ENCODE peak calls at places on chromosome 18, in nine cellular contexts. T is MV-4-11; V is LoVo; O is activated CD4-positive, alpha-beta T cell treated with anti-CD3 and anti-CD28 coated beads, Interleukin-2, amount 50 U/mL, for 48 hours; I is cardiac fibroblast; B is RWPE1; C is HTR-8/SVneo; G is hippocampal formation; D is HFF-Myc. S is an unnamed sample.

GRCh38 chr18:47397671-47398319 is 146.3 kb upstream of the SKOR2 start:
- DNase-seq in T (peak), V (no peak), O (peak), I (no peak), B (no peak), C (no peak), G (no peak), D (no peak), S (no peak)

GRCh38 chr18:47968006-47968676 is 37.7 kb upstream of the SMAD2 start:
- DNase-seq in T (no peak), V (no peak), O (no peak), I (peak), B (no peak), C (peak), G (no peak), D (no peak), S (no peak)

GRCh38 chr18:3478262-3478978 is 28.4 kb downstream of the TGIF1 start:
- DNase-seq in T (peak), V (no peak), O (no peak), I (peak), B (no peak), C (no peak), G (no peak), D (no peak), S (no peak)

GRCh38 chr18:6714027-6714426 is 15.5 kb upstream of the ARHGAP28 start:
- DNase-seq in T (no peak), V (no peak), O (no peak), I (no peak), B (no peak), C (no peak), G (no peak), D (no peak), S (no peak)

GRCh38 chr18:48952287-48953095 is 1.7 kb upstream of the SMAD7 start:
- DNase-seq in T (peak), V (peak), O (peak), I (peak), B (no peak), C (no peak), G (peak), D (no peak), S (peak)

GRCh38 chr18:68054669-68055068 is 538.1 kb upstream of the DSEL start:
- DNase-seq in T (no peak), V (no peak), O (no peak), I (no peak), B (no peak), C (no peak), G (no peak), D (no peak), S (no peak)

GRCh38 chr18:55477537-55478300 is 110.3 kb downstream of the TCF4 start:
- DNase-seq in T (peak), V (peak), O (no peak), I (peak), B (peak), C (peak), G (no peak), D (no peak), S (peak)

GRCh38 chr18:5513947-5514346 is 29.9 kb downstream of the EPB41L3 start:
- DNase-seq in T (no peak), V (no peak), O (no peak), I (no peak), B (no peak), C (no peak), G (no peak), D (no peak), S (no peak)

GRCh38 chr18:8153887-8154583 is 455.2 kb upstream of the RAB12 start:
- DNase-seq in T (no peak), V (no peak), O (no peak), I (peak), B (peak), C (no peak), G (no peak), D (no peak), S (no peak)

GRCh38 chr18:79493801-79494211 is 98.1 kb downstream of the NFATC1 start:
- DNase-seq in T (no peak), V (no peak), O (no peak), I (no peak), B (no peak), C (no peak), G (no peak), D (no peak), S (no peak)

GRCh38 chr18:76657428-76657827 is 162.4 kb upstream of the ZNF516 start:
- DNase-seq in T (peak), V (peak), O (no peak), I (no peak), B (no peak), C (no peak), G (no peak), D (no peak), S (no peak)

GRCh38 chr18:38313851-38314250 is 748.3 kb upstream of the CELF4 start:
- DNase-seq in T (no peak), V (no peak), O (no peak), I (no peak), B (no peak), C (no peak), G (no peak), D (no peak), S (no peak)

GRCh38 chr18:76401496-76401895 is 93.5 kb downstream of the ZNF516 start:
- DNase-seq in T (peak), V (no peak), O (no peak), I (no peak), B (no peak), C (no peak), G (no peak), D (no peak), S (peak)

GRCh38 chr18:24420551-24420950 is 5.9 kb upstream of the IMPACT start:
- DNase-seq in T (no peak), V (no peak), O (no peak), I (no peak), B (no peak), C (no peak), G (no peak), D (no peak), S (no peak)

GRCh38 chr18:80157708-80158343 is 48.8 kb downstream of the ADNP2 start:
- DNase-seq in T (peak), V (peak), O (peak), I (peak), B (peak), C (peak), G (peak), D (no peak), S (peak)

GRCh38 chr18:5296706-5297320 is 1.3 kb upstream of the ZBTB14 start:
- DNase-seq in T (peak), V (peak), O (peak), I (peak), B (peak), C (peak), G (peak), D (peak), S (peak)

GRCh38 chr18:59517446-59518171 is 158.5 kb upstream of the LMAN1 start:
- DNase-seq in T (no peak), V (no peak), O (no peak), I (peak), B (peak), C (peak), G (no peak), D (no peak), S (no peak)

GRCh38 chr18:79771446-79772107 is 26.2 kb upstream of the KCNG2 start:
- DNase-seq in T (no peak), V (no peak), O (no peak), I (no peak), B (no peak), C (no peak), G (no peak), D (no peak), S (no peak)

GRCh38 chr18:44693030-44693784 is 12.5 kb downstream of the SETBP1 start:
- DNase-seq in T (no peak), V (no peak), O (no peak), I (peak), B (peak), C (no peak), G (no peak), D (no peak), S (no peak)

GRCh38 chr18:3970929-3971328 is 484.2 kb downstream of the DLGAP1 start:
- DNase-seq in T (no peak), V (no peak), O (no peak), I (no peak), B (no peak), C (no peak), G (no peak), D (no peak), S (no peak)

GRCh38 chr18:13254971-13255927 is 36.7 kb downstream of the LDLRAD4 start:
- DNase-seq in T (no peak), V (no peak), O (no peak), I (no peak), B (no peak), C (no peak), G (no peak), D (no peak), S (no peak)

GRCh38 chr18:44654555-44654954 is 26.1 kb upstream of the SETBP1 start:
- DNase-seq in T (no peak), V (no peak), O (no peak), I (peak), B (peak), C (peak), G (no peak), D (no peak), S (no peak)

GRCh38 chr18:39862341-39862740 is 2092.7 kb upstream of the PIK3C3 start:
- DNase-seq in T (no peak), V (no peak), O (no peak), I (peak), B (no peak), C (no peak), G (no peak), D (no peak), S (no peak)

GRCh38 chr18:72742002-72742401 is 125.8 kb downstream of the NETO1 start:
- DNase-seq in T (no peak), V (no peak), O (no peak), I (no peak), B (no peak), C (peak), G (no peak), D (no peak), S (no peak)

GRCh38 chr18:58402247-58402646 is 226.6 kb downstream of the ALPK2 start:
- DNase-seq in T (no peak), V (peak), O (no peak), I (peak), B (no peak), C (no peak), G (no peak), D (no peak), S (peak)

GRCh38 chr18:77711096-77711495 is 461.4 kb downstream of the GALR1 start:
- DNase-seq in T (no peak), V (no peak), O (no peak), I (peak), B (peak), C (no peak), G (no peak), D (no peak), S (no peak)

GRCh38 chr18:72672364-72673151 is 128.4 kb upstream of the CBLN2 start:
- DNase-seq in T (peak), V (peak), O (no peak), I (peak), B (peak), C (no peak), G (peak), D (peak), S (no peak)

GRCh38 chr18:54690198-54690597 is 99.2 kb downstream of the DYNAP start:
- DNase-seq in T (no peak), V (no peak), O (no peak), I (peak), B (no peak), C (no peak), G (no peak), D (no peak), S (peak)

GRCh38 chr18:39523281-39523680 is 1957.7 kb upstream of the CELF4 start:
- DNase-seq in T (no peak), V (no peak), O (no peak), I (peak), B (no peak), C (peak), G (no peak), D (no peak), S (no peak)

GRCh38 chr18:28176933-28177827 is at the start of gene CDH2:
- DNase-seq in T (no peak), V (no peak), O (no peak), I (peak), B (peak), C (peak), G (peak), D (peak), S (peak)

GRCh38 chr18:45068563-45069191 is 388.0 kb downstream of the SETBP1 start:
- DNase-seq in T (no peak), V (no peak), O (no peak), I (no peak), B (no peak), C (no peak), G (no peak), D (no peak), S (no peak)

GRCh38 chr18:35618289-35618688 is 36.7 kb downstream of the GALNT1 start:
- DNase-seq in T (no peak), V (no peak), O (no peak), I (no peak), B (no peak), C (no peak), G (no peak), D (no peak), S (no peak)

GRCh38 chr18:77851798-77852197 is 602.1 kb downstream of the GALR1 start:
- DNase-seq in T (no peak), V (no peak), O (no peak), I (no peak), B (no peak), C (no peak), G (no peak), D (no peak), S (no peak)

GRCh38 chr18:76476665-76477561 is 18.1 kb downstream of the ZNF516 start:
- DNase-seq in T (peak), V (peak), O (no peak), I (peak), B (peak), C (peak), G (no peak), D (peak), S (no peak)

GRCh38 chr18:10950876-10951630 is 198.3 kb downstream of the PIEZO2 start:
- DNase-seq in T (no peak), V (no peak), O (no peak), I (no peak), B (no peak), C (no peak), G (no peak), D (no peak), S (no peak)

GRCh38 chr18:36366994-36367839 is 69.7 kb downstream of the FHOD3 start:
- DNase-seq in T (no peak), V (no peak), O (no peak), I (peak), B (no peak), C (no peak), G (no peak), D (no peak), S (no peak)

GRCh38 chr18:53458944-53459580 is 765.4 kb downstream of the MBD2 start:
- DNase-seq in T (no peak), V (no peak), O (no peak), I (no peak), B (no peak), C (no peak), G (peak), D (no peak), S (no peak)

GRCh38 chr18:63207825-63208224 is 111.7 kb downstream of the BCL2 start:
- DNase-seq in T (no peak), V (no peak), O (no peak), I (no peak), B (no peak), C (no peak), G (no peak), D (no peak), S (no peak)

GRCh38 chr18:51578403-51578980 is 381.0 kb upstream of the MEX3C start:
- DNase-seq in T (no peak), V (no peak), O (no peak), I (no peak), B (no peak), C (no peak), G (no peak), D (no peak), S (no peak)